ENCODE peak calls at places on chromosomes 16 and 17, in seven cellular contexts. One of them, this sample, is unnamed.

GRCh38 chr16:1134776-1135458 is 18.0 kb upstream of the CACNA1H start:
- DNase-seq in left cardiac atrium: no peak
- DNase-seq in stimulated activated naive B cell treated with anti-CD40 and anti-IgM and Interleukin-4, amounts not matched to agents 10 μg/mL and 1 μg/mL and 100 μg/mL, for 72 hours: no peak
- DNase-seq in T-cell: no peak
- DNase-seq in GM12892: no peak
- DNase-seq in kidney: no peak
- DNase-seq in NCI-H1092 treated with DMSO at 0.1 percent for 48 hours: peak
- DNase-seq in this sample: no peak

GRCh38 chr16:26827386-26827785 is 239.3 kb upstream of the C16orf82 start:
- DNase-seq in NCI-H1092 treated with DMSO at 0.1 percent for 48 hours: no peak
- DNase-seq in T-cell: no peak
- DNase-seq in stimulated activated naive B cell treated with anti-CD40 and anti-IgM and Interleukin-4, amounts not matched to agents 10 μg/mL and 1 μg/mL and 100 μg/mL, for 72 hours: no peak
- DNase-seq in GM12892: no peak
- DNase-seq in kidney: no peak
- DNase-seq in left cardiac atrium: no peak
- DNase-seq in this sample: no peak

GRCh38 chr16:68612996-68613395 is 32.1 kb upstream of the CDH3 start:
- DNase-seq in kidney: no peak
- DNase-seq in GM12892: no peak
- DNase-seq in left cardiac atrium: no peak
- DNase-seq in T-cell: no peak
- DNase-seq in NCI-H1092 treated with DMSO at 0.1 percent for 48 hours: no peak
- DNase-seq in stimulated activated naive B cell treated with anti-CD40 and anti-IgM and Interleukin-4, amounts not matched to agents 10 μg/mL and 1 μg/mL and 100 μg/mL, for 72 hours: no peak
- DNase-seq in this sample: no peak

GRCh38 chr17:76513306-76513692 is 12.1 kb upstream of the RHBDF2 start:
- DNase-seq in T-cell: no peak
- DNase-seq in stimulated activated naive B cell treated with anti-CD40 and anti-IgM and Interleukin-4, amounts not matched to agents 10 μg/mL and 1 μg/mL and 100 μg/mL, for 72 hours: no peak
- DNase-seq in left cardiac atrium: no peak
- DNase-seq in kidney: no peak
- DNase-seq in GM12892: no peak
- DNase-seq in NCI-H1092 treated with DMSO at 0.1 percent for 48 hours: no peak
- DNase-seq in this sample: no peak

GRCh38 chr16:49054606-49055005 is 227.0 kb downstream of the CBLN1 start:
- DNase-seq in T-cell: no peak
- DNase-seq in kidney: no peak
- DNase-seq in NCI-H1092 treated with DMSO at 0.1 percent for 48 hours: no peak
- DNase-seq in GM12892: no peak
- DNase-seq in stimulated activated naive B cell treated with anti-CD40 and anti-IgM and Interleukin-4, amounts not matched to agents 10 μg/mL and 1 μg/mL and 100 μg/mL, for 72 hours: no peak
- DNase-seq in left cardiac atrium: no peak
- DNase-seq in this sample: no peak

GRCh38 chr16:89121691-89122321 is 28.2 kb downstream of the ACSF3 start:
- DNase-seq in GM12892: no peak
- DNase-seq in left cardiac atrium: peak
- DNase-seq in stimulated activated naive B cell treated with anti-CD40 and anti-IgM and Interleukin-4, amounts not matched to agents 10 μg/mL and 1 μg/mL and 100 μg/mL, for 72 hours: no peak
- DNase-seq in T-cell: no peak
- DNase-seq in kidney: peak
- DNase-seq in NCI-H1092 treated with DMSO at 0.1 percent for 48 hours: no peak
- DNase-seq in this sample: no peak

GRCh38 chr17:73313526-73314127 is 1.8 kb upstream of the CDC42EP4 start:
- DNase-seq in GM12892: no peak
- DNase-seq in NCI-H1092 treated with DMSO at 0.1 percent for 48 hours: no peak
- DNase-seq in left cardiac atrium: no peak
- DNase-seq in kidney: no peak
- DNase-seq in T-cell: no peak
- DNase-seq in stimulated activated naive B cell treated with anti-CD40 and anti-IgM and Interleukin-4, amounts not matched to agents 10 μg/mL and 1 μg/mL and 100 μg/mL, for 72 hours: no peak
- DNase-seq in this sample: no peak

GRCh38 chr17:77861981-77862645 is 96.4 kb upstream of the TNRC6C start:
- DNase-seq in T-cell: no peak
- DNase-seq in stimulated activated naive B cell treated with anti-CD40 and anti-IgM and Interleukin-4, amounts not matched to agents 10 μg/mL and 1 μg/mL and 100 μg/mL, for 72 hours: no peak
- DNase-seq in kidney: peak
- DNase-seq in GM12892: no peak
- DNase-seq in NCI-H1092 treated with DMSO at 0.1 percent for 48 hours: no peak
- DNase-seq in left cardiac atrium: peak
- DNase-seq in this sample: no peak

GRCh38 chr17:57256708-57257112 is 387 bp downstream of the MSI2 start:
- DNase-seq in GM12892: no peak
- DNase-seq in kidney: no peak
- DNase-seq in T-cell: peak
- DNase-seq in stimulated activated naive B cell treated with anti-CD40 and anti-IgM and Interleukin-4, amounts not matched to agents 10 μg/mL and 1 μg/mL and 100 μg/mL, for 72 hours: no peak
- DNase-seq in left cardiac atrium: no peak
- DNase-seq in NCI-H1092 treated with DMSO at 0.1 percent for 48 hours: peak
- DNase-seq in this sample: no peak

GRCh38 chr17:77100009-77100408 is 40.8 kb upstream of the SEC14L1 start:
- DNase-seq in stimulated activated naive B cell treated with anti-CD40 and anti-IgM and Interleukin-4, amounts not matched to agents 10 μg/mL and 1 μg/mL and 100 μg/mL, for 72 hours: no peak
- DNase-seq in left cardiac atrium: peak
- DNase-seq in kidney: peak
- DNase-seq in GM12892: no peak
- DNase-seq in T-cell: no peak
- DNase-seq in NCI-H1092 treated with DMSO at 0.1 percent for 48 hours: no peak
- DNase-seq in this sample: no peak

GRCh38 chr16:57846078-57846697 is 43.9 kb upstream of the KIFC3 start:
- DNase-seq in left cardiac atrium: no peak
- DNase-seq in stimulated activated naive B cell treated with anti-CD40 and anti-IgM and Interleukin-4, amounts not matched to agents 10 μg/mL and 1 μg/mL and 100 μg/mL, for 72 hours: no peak
- DNase-seq in kidney: no peak
- DNase-seq in T-cell: no peak
- DNase-seq in GM12892: no peak
- DNase-seq in NCI-H1092 treated with DMSO at 0.1 percent for 48 hours: no peak
- DNase-seq in this sample: no peak

GRCh38 chr17:6108382-6108781 is 38.2 kb downstream of the WSCD1 start:
- DNase-seq in GM12892: no peak
- DNase-seq in T-cell: no peak
- DNase-seq in NCI-H1092 treated with DMSO at 0.1 percent for 48 hours: no peak
- DNase-seq in stimulated activated naive B cell treated with anti-CD40 and anti-IgM and Interleukin-4, amounts not matched to agents 10 μg/mL and 1 μg/mL and 100 μg/mL, for 72 hours: no peak
- DNase-seq in left cardiac atrium: no peak
- DNase-seq in kidney: no peak
- DNase-seq in this sample: no peak

GRCh38 chr17:17448723-17449122 is 28.1 kb upstream of the MED9 start:
- DNase-seq in GM12892: no peak
- DNase-seq in NCI-H1092 treated with DMSO at 0.1 percent for 48 hours: no peak
- DNase-seq in left cardiac atrium: no peak
- DNase-seq in kidney: no peak
- DNase-seq in T-cell: no peak
- DNase-seq in stimulated activated naive B cell treated with anti-CD40 and anti-IgM and Interleukin-4, amounts not matched to agents 10 μg/mL and 1 μg/mL and 100 μg/mL, for 72 hours: no peak
- DNase-seq in this sample: no peak

GRCh38 chr17:21019976-21020575 is 22.7 kb downstream of the USP22 start:
- DNase-seq in stimulated activated naive B cell treated with anti-CD40 and anti-IgM and Interleukin-4, amounts not matched to agents 10 μg/mL and 1 μg/mL and 100 μg/mL, for 72 hours: no peak
- DNase-seq in NCI-H1092 treated with DMSO at 0.1 percent for 48 hours: no peak
- DNase-seq in T-cell: peak
- DNase-seq in GM12892: no peak
- DNase-seq in left cardiac atrium: no peak
- DNase-seq in kidney: no peak
- DNase-seq in this sample: no peak